ENCODE peak calls at places on chromosome 1, in five cellular contexts. W is stimulated activated CD4-positive, alpha-beta T cell treated with anti-CD3 and anti-CD28 coated beads, TNF-alpha, amount 100 ng/mL, for 4 hours; B is GM10248; V is left ventricle myocardium inferior; I is Right ventricle myocardium superior. K is an unnamed sample.

GRCh38 chr1:151137789-151138188 is 8.6 kb downstream of the SEMA6C start:
- DNase-seq in B (no peak), I (no peak), W (no peak), V (no peak), K (no peak)

GRCh38 chr1:246265481-246265880 is 241.6 kb downstream of the SMYD3 start:
- DNase-seq in B (no peak), I (no peak), W (no peak), V (no peak), K (no peak)

GRCh38 chr1:163796394-163796821 is 474.7 kb downstream of the NUF2 start:
- DNase-seq in I (no peak), B (no peak), W (no peak), V (no peak), K (no peak)

GRCh38 chr1:247390116-247390791 is 25.7 kb upstream of the NLRP3 start:
- DNase-seq in V (peak; percentile 63), I (peak; percentile 73), B (peak; percentile 88), W (peak; percentile 77), K (peak; percentile 79)

GRCh38 chr1:25813071-25813733 is 6.6 kb upstream of the MTFR1L start:
- DNase-seq in B (no peak), I (no peak), V (no peak), W (no peak), K (no peak)

GRCh38 chr1:43951021-43951985 is 4.6 kb downstream of the IPO13 start:
- DNase-seq in V (no peak), B (no peak), I (no peak), W (no peak), K (no peak)

GRCh38 chr1:152448095-152448494 is 34.0 kb upstream of the CRNN start:
- DNase-seq in V (no peak), I (no peak), B (no peak), W (no peak), K (no peak)

GRCh38 chr1:76868154-76868882 is 1.0 kb downstream of the ST6GALNAC5 start:
- DNase-seq in B (peak; percentile 63), V (no peak), I (peak; percentile 38), W (no peak), K (peak; percentile 27)

GRCh38 chr1:232274236-232274855 is 355.6 kb downstream of the SIPA1L2 start:
- DNase-seq in W (no peak), B (no peak), I (no peak), V (no peak), K (no peak)

GRCh38 chr1:167795810-167796740 is 74.3 kb downstream of the MPZL1 start:
- DNase-seq in B (no peak), I (peak; percentile 55), W (no peak), V (peak; percentile 41), K (peak; percentile 30)

GRCh38 chr1:4090556-4090955 is 190.5 kb upstream of the C1orf174 start:
- DNase-seq in W (no peak), I (no peak), B (no peak), V (no peak), K (no peak)

GRCh38 chr1:82492168-82492567 is 691.4 kb downstream of the ADGRL2 start:
- DNase-seq in B (no peak), V (no peak), I (no peak), W (no peak), K (no peak)

GRCh38 chr1:39840507-39840906 is 42.8 kb downstream of the TRIT1 start:
- DNase-seq in V (no peak), W (no peak), I (no peak), B (no peak), K (no peak)

GRCh38 chr1:210332719-210333398 is 4.2 kb downstream of the HHAT start:
- DNase-seq in W (no peak), V (no peak), I (no peak), B (peak; percentile 41), K (no peak)

GRCh38 chr1:90835661-90836344 is 118.7 kb upstream of the BARHL2 start:
- DNase-seq in W (no peak), B (no peak), V (no peak), I (no peak), K (peak; percentile 39)

GRCh38 chr1:13714851-13715250 is 14.9 kb downstream of the PRDM2 start:
- DNase-seq in I (no peak), V (no peak), B (no peak), W (no peak), K (no peak)

GRCh38 chr1:211541715-211542477 is 37.1 kb downstream of the SLC30A1 start:
- DNase-seq in B (peak; percentile 10), I (no peak), W (no peak), V (no peak), K (no peak)

GRCh38 chr1:171160181-171160580 is 24.9 kb upstream of the FMO2 start:
- DNase-seq in W (no peak), I (no peak), V (no peak), B (no peak), K (no peak)

GRCh38 chr1:68197891-68198290 is 34.4 kb downstream of the WLS start:
- DNase-seq in B (no peak), V (no peak), W (no peak), I (no peak), K (no peak)

GRCh38 chr1:53681647-53682368 is 57.2 kb downstream of the GLIS1 start:
- DNase-seq in B (peak; percentile 46), V (peak; percentile 17), W (no peak), I (peak; percentile 59), K (peak; percentile 33)

GRCh38 chr1:17744666-17745563 is 10.2 kb upstream of the ACTL8 start:
- DNase-seq in I (no peak), W (no peak), B (no peak), V (no peak), K (no peak)

GRCh38 chr1:26378088-26378878 is 5.7 kb upstream of the ZNF683 start:
- DNase-seq in I (no peak), B (peak; percentile 86), W (peak; percentile 63), V (no peak), K (peak; percentile 40)

GRCh38 chr1:24765308-24765988 is 20.2 kb downstream of the CLIC4 start:
- DNase-seq in W (no peak), V (no peak), B (no peak), I (no peak), K (no peak)